ENCODE peak calls at places on chromosomes 16 and 17, in nine cellular contexts. G is activated effector memory CD4-positive, alpha-beta T cell treated with anti-CD3 and anti-CD28 coated beads, Interleukin-2, amount 50 U/mL, for 16 hours; X is SK-MEL-5; O is iPS DF 19.7; K is stimulated activated CD4-positive, alpha-beta T cell treated with anti-CD3 and anti-CD28 coated beads, Interleukin-2, amount 100 ng/mL, for 48 hours; N is HEK293T; P is AG09319; S is endodermal cell; U is stimulated activated CD8-positive, alpha-beta memory T cell treated with anti-CD3 and anti-CD28 coated beads, Interleukin-4, amount 100 ng/mL, for 48 hours. V is an unnamed sample.

GRCh38 chr16:35391328-35391727 is 1931.9 kb downstream of the TP53TG3F start:
- DNase-seq in G (no peak), X (peak; percentile 88), O (peak; percentile 9), K (peak; percentile 29), N (peak; percentile 4), P (no peak), S (peak; percentile 69), U (peak; percentile 54), V (no peak)

GRCh38 chr17:28901866-28902818 is 737 bp downstream of the DHRS13 start:
- DNase-seq in G (peak; percentile 83), X (no peak), O (no peak), K (peak; percentile 49), N (peak; percentile 35), P (no peak), S (no peak), U (peak; percentile 72), V (peak; percentile 40)

GRCh38 chr16:81785138-81785924 is 6.2 kb downstream of the PLCG2 start:
- DNase-seq in G (no peak), X (no peak), O (no peak), K (no peak), N (no peak), P (no peak), S (no peak), U (no peak), V (no peak)

GRCh38 chr16:11135167-11135973 is 120.6 kb downstream of the SOCS1 start:
- DNase-seq in G (no peak), X (no peak), O (no peak), K (no peak), N (no peak), P (peak; percentile 19), S (no peak), U (no peak), V (no peak)

GRCh38 chr16:1641261-1641660 is 29.1 kb downstream of the CRAMP1 start:
- DNase-seq in G (no peak), X (no peak), O (no peak), K (no peak), N (no peak), P (no peak), S (no peak), U (no peak), V (no peak)

GRCh38 chr16:17784073-17784472 is 313.3 kb upstream of the XYLT1 start:
- DNase-seq in G (no peak), X (peak; percentile 4), O (no peak), K (no peak), N (peak; percentile 10), P (peak; percentile 1), S (peak; percentile 70), U (no peak), V (no peak)

GRCh38 chr16:8861563-8862308 is 7.1 kb downstream of the CARHSP1 start:
- DNase-seq in G (no peak), X (no peak), O (no peak), K (no peak), N (no peak), P (no peak), S (no peak), U (no peak), V (no peak)

GRCh38 chr16:8869212-8869987 is 594 bp upstream of the CARHSP1 start:
- DNase-seq in G (no peak), X (no peak), O (no peak), K (no peak), N (peak; percentile 44), P (no peak), S (peak; percentile 82), U (no peak), V (no peak)

GRCh38 chr17:7021993-7022778 is 664 bp upstream of the BCL6B start:
- DNase-seq in G (peak; percentile 92), X (peak; percentile 56), O (no peak), K (peak; percentile 86), N (peak; percentile 78), P (no peak), S (peak; percentile 97), U (peak; percentile 90), V (peak; percentile 89)

GRCh38 chr16:77789085-77789611 is 784 bp downstream of the VAT1L start:
- DNase-seq in G (no peak), X (no peak), O (no peak), K (peak; percentile 0), N (no peak), P (no peak), S (peak; percentile 73), U (no peak), V (no peak)

GRCh38 chr16:77387810-77388209 is 47.0 kb downstream of the ADAMTS18 start:
- DNase-seq in G (no peak), X (no peak), O (no peak), K (no peak), N (no peak), P (no peak), S (no peak), U (no peak), V (no peak)

GRCh38 chr17:19736071-19736470 is 12.0 kb downstream of the ALDH3A1 start:
- DNase-seq in G (no peak), X (no peak), O (no peak), K (no peak), N (no peak), P (no peak), S (no peak), U (no peak), V (peak; percentile 57)

GRCh38 chr17:18235743-18236256 is 10.4 kb downstream of the LLGL1 start:
- DNase-seq in G (peak; percentile 70), X (no peak), O (no peak), K (peak; percentile 34), N (no peak), P (no peak), S (no peak), U (peak; percentile 75), V (no peak)

GRCh38 chr16:6247150-6247549 is 1085.5 kb upstream of the RBFOX1 start:
- DNase-seq in G (no peak), X (no peak), O (no peak), K (no peak), N (no peak), P (no peak), S (no peak), U (no peak), V (no peak)

GRCh38 chr17:80047176-80047575 is 10.7 kb downstream of the CCDC40 start:
- DNase-seq in G (no peak), X (no peak), O (no peak), K (no peak), N (no peak), P (no peak), S (no peak), U (no peak), V (no peak)

GRCh38 chr17:14838567-14838966 is 426.6 kb downstream of the PMP22 start:
- DNase-seq in G (no peak), X (no peak), O (no peak), K (no peak), N (no peak), P (no peak), S (no peak), U (no peak), V (no peak)

V was measured in upper lobe of right lung.